ENCODE peak calls at places on chromosome 21, in four cellular contexts. One of them, this sample, is unnamed.

GRCh38 chr21:25161571-25161970 is 445.7 kb downstream of the MRPL39 start:
- DNase-seq in psoas muscle: no peak
- DNase-seq in tibial nerve: no peak
- DNase-seq in cardiac fibroblast: no peak
- DNase-seq in this sample: no peak

GRCh38 chr21:16154961-16155360 is 425.2 kb downstream of the USP25 start:
- DNase-seq in psoas muscle: no peak
- DNase-seq in tibial nerve: no peak
- DNase-seq in cardiac fibroblast: no peak
- DNase-seq in this sample: no peak

GRCh38 chr21:26776320-26777021 is 68.7 kb downstream of the ADAMTS1 start:
- DNase-seq in psoas muscle: no peak
- DNase-seq in tibial nerve: no peak
- DNase-seq in cardiac fibroblast: peak
- DNase-seq in this sample: no peak

GRCh38 chr21:45417951-45418300 is 13.0 kb downstream of the COL18A1 start:
- DNase-seq in psoas muscle: peak
- DNase-seq in tibial nerve: no peak
- DNase-seq in cardiac fibroblast: no peak
- DNase-seq in this sample: no peak

GRCh38 chr21:16117331-16117730 is 387.5 kb downstream of the USP25 start:
- DNase-seq in psoas muscle: no peak
- DNase-seq in tibial nerve: no peak
- DNase-seq in cardiac fibroblast: peak
- DNase-seq in this sample: no peak

GRCh38 chr21:34805157-34805556 is 136.4 kb downstream of the CLIC6 start:
- DNase-seq in psoas muscle: no peak
- DNase-seq in tibial nerve: no peak
- DNase-seq in cardiac fibroblast: no peak
- DNase-seq in this sample: no peak

GRCh38 chr21:39430457-39430856 is 15.1 kb downstream of the LCA5L start:
- DNase-seq in psoas muscle: no peak
- DNase-seq in tibial nerve: no peak
- DNase-seq in cardiac fibroblast: no peak
- DNase-seq in this sample: no peak

GRCh38 chr21:40204956-40205355 is 337.7 kb downstream of the PCP4 start:
- DNase-seq in psoas muscle: no peak
- DNase-seq in tibial nerve: no peak
- DNase-seq in cardiac fibroblast: no peak
- DNase-seq in this sample: no peak

GRCh38 chr21:42847051-42847707 is 32.2 kb downstream of the WDR4 start:
- DNase-seq in psoas muscle: peak
- DNase-seq in tibial nerve: no peak
- DNase-seq in cardiac fibroblast: no peak
- DNase-seq in this sample: peak

GRCh38 chr21:15221799-15222386 is 157.1 kb upstream of the NRIP1 start:
- DNase-seq in psoas muscle: peak
- DNase-seq in tibial nerve: no peak
- DNase-seq in cardiac fibroblast: peak
- DNase-seq in this sample: no peak

GRCh38 chr21:29299906-29300546 is 1.3 kb downstream of the BACH1 start:
- DNase-seq in psoas muscle: peak
- DNase-seq in tibial nerve: no peak
- DNase-seq in cardiac fibroblast: peak
- DNase-seq in this sample: no peak

GRCh38 chr21:45255381-45256020 is 32.2 kb downstream of the POFUT2 start:
- DNase-seq in psoas muscle: peak
- DNase-seq in tibial nerve: no peak
- DNase-seq in cardiac fibroblast: no peak
- DNase-seq in this sample: no peak

GRCh38 chr21:29322570-29322957 is 23.8 kb downstream of the BACH1 start:
- DNase-seq in psoas muscle: no peak
- DNase-seq in tibial nerve: no peak
- DNase-seq in cardiac fibroblast: no peak
- DNase-seq in this sample: no peak

GRCh38 chr21:16305686-16306085 is 575.9 kb downstream of the USP25 start:
- DNase-seq in psoas muscle: peak
- DNase-seq in tibial nerve: no peak
- DNase-seq in cardiac fibroblast: peak
- DNase-seq in this sample: peak

GRCh38 chr21:23743821-23744220 is 1863.5 kb downstream of the MRPL39 start:
- DNase-seq in psoas muscle: no peak
- DNase-seq in tibial nerve: no peak
- DNase-seq in cardiac fibroblast: no peak
- DNase-seq in this sample: no peak

GRCh38 chr21:46069719-46070279 is 28.1 kb upstream of the COL6A2 start:
- DNase-seq in psoas muscle: peak
- DNase-seq in tibial nerve: no peak
- DNase-seq in cardiac fibroblast: no peak
- DNase-seq in this sample: peak

GRCh38 chr21:45336870-45337269 is 49.2 kb upstream of the POFUT2 start:
- DNase-seq in psoas muscle: peak
- DNase-seq in tibial nerve: no peak
- DNase-seq in cardiac fibroblast: no peak
- DNase-seq in this sample: peak

GRCh38 chr21:33374080-33374873 is 28.9 kb upstream of the IFNGR2 start:
- DNase-seq in psoas muscle: no peak
- DNase-seq in tibial nerve: no peak
- DNase-seq in cardiac fibroblast: peak
- DNase-seq in this sample: peak

GRCh38 chr21:21052672-21053071 is 54.5 kb downstream of the NCAM2 start:
- DNase-seq in psoas muscle: no peak
- DNase-seq in tibial nerve: no peak
- DNase-seq in cardiac fibroblast: no peak
- DNase-seq in this sample: no peak

GRCh38 chr21:39969691-39970364 is 102.6 kb downstream of the PCP4 start:
- DNase-seq in psoas muscle: no peak
- DNase-seq in tibial nerve: no peak
- DNase-seq in cardiac fibroblast: no peak
- DNase-seq in this sample: no peak

GRCh38 chr21:26884436-26884835 is 39.2 kb upstream of the ADAMTS1 start:
- DNase-seq in psoas muscle: no peak
- DNase-seq in tibial nerve: no peak
- DNase-seq in cardiac fibroblast: no peak
- DNase-seq in this sample: no peak

GRCh38 chr21:25500598-25500997 is 106.7 kb downstream of the MRPL39 start:
- DNase-seq in psoas muscle: no peak
- DNase-seq in tibial nerve: no peak
- DNase-seq in cardiac fibroblast: no peak
- DNase-seq in this sample: no peak

GRCh38 chr21:29377266-29377665 is 78.5 kb downstream of the BACH1 start:
- DNase-seq in psoas muscle: no peak
- DNase-seq in tibial nerve: no peak
- DNase-seq in cardiac fibroblast: no peak
- DNase-seq in this sample: no peak

GRCh38 chr21:46552274-46552673 is 52.6 kb downstream of the S100B start:
- DNase-seq in psoas muscle: no peak
- DNase-seq in tibial nerve: no peak
- DNase-seq in cardiac fibroblast: no peak
- DNase-seq in this sample: no peak

GRCh38 chr21:24118738-24119470 is 1488.4 kb downstream of the MRPL39 start:
- DNase-seq in psoas muscle: no peak
- DNase-seq in tibial nerve: no peak
- DNase-seq in cardiac fibroblast: peak
- DNase-seq in this sample: no peak

GRCh38 chr21:25283720-25284119 is 323.6 kb downstream of the MRPL39 start:
- DNase-seq in psoas muscle: no peak
- DNase-seq in tibial nerve: no peak
- DNase-seq in cardiac fibroblast: peak
- DNase-seq in this sample: no peak

GRCh38 chr21:34187935-34188334 is 114.6 kb downstream of the MRPS6 start:
- DNase-seq in psoas muscle: peak
- DNase-seq in tibial nerve: no peak
- DNase-seq in cardiac fibroblast: no peak
- DNase-seq in this sample: no peak

GRCh38 chr21:46112731-46113215 is 14.9 kb downstream of the COL6A2 start:
- DNase-seq in psoas muscle: peak
- DNase-seq in tibial nerve: peak
- DNase-seq in cardiac fibroblast: no peak
- DNase-seq in this sample: no peak

GRCh38 chr21:31659286-31660133 is at the start of gene SOD1:
- DNase-seq in psoas muscle: peak
- DNase-seq in tibial nerve: peak
- DNase-seq in cardiac fibroblast: peak
- DNase-seq in this sample: peak
- TF ChIP-seq CTCF in psoas muscle: peak
- TF ChIP-seq CTCF in tibial nerve: peak
- TF ChIP-seq CTCF in cardiac fibroblast: no peak
- TF ChIP-seq CTCF in this sample: peak

DNA sequence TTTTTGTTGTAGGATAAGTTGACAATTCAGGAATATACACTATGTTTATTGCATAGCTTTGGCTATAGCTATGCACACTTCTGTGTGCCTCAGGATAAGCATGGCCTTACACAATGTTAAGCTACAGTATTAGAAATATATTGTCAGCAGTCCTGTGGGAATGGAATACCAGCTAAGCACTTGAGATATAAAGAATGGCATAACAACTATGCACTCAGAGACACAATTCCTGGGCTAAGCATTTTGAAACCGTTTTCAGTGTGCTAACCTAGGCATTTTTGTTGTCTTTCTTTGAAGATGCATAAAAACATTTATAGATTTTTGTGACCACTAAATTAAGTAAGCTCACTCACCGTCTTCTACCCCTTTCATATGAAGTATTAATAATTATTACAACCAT is 46.8 kb downstream of the TMPRSS15 start:
- DNase-seq in psoas muscle: no peak
- DNase-seq in tibial nerve: no peak
- DNase-seq in cardiac fibroblast: no peak
- DNase-seq in this sample: no peak
- H3K4me3 ChIP-seq in psoas muscle: no peak
- H3K4me3 ChIP-seq in tibial nerve: no peak
- H3K4me3 ChIP-seq in cardiac fibroblast: no peak
- H3K4me3 ChIP-seq in this sample: no peak

GRCh38 chr21:41407541-41408460 is 18.2 kb upstream of the MX1 start:
- DNase-seq in psoas muscle: no peak
- DNase-seq in tibial nerve: no peak
- DNase-seq in cardiac fibroblast: no peak
- DNase-seq in this sample: no peak

GRCh38 chr21:41410361-41410760 is 15.7 kb upstream of the MX1 start:
- DNase-seq in psoas muscle: no peak
- DNase-seq in tibial nerve: no peak
- DNase-seq in cardiac fibroblast: no peak
- DNase-seq in this sample: no peak

GRCh38 chr21:41406340-41406739 is 19.7 kb upstream of the MX1 start:
- DNase-seq in psoas muscle: no peak
- DNase-seq in tibial nerve: no peak
- DNase-seq in cardiac fibroblast: no peak
- DNase-seq in this sample: no peak

GRCh38 chr21:41410767-41411448 is 15.1 kb upstream of the MX1 start:
- DNase-seq in psoas muscle: no peak
- DNase-seq in tibial nerve: no peak
- DNase-seq in cardiac fibroblast: no peak
- DNase-seq in this sample: no peak

DNA sequence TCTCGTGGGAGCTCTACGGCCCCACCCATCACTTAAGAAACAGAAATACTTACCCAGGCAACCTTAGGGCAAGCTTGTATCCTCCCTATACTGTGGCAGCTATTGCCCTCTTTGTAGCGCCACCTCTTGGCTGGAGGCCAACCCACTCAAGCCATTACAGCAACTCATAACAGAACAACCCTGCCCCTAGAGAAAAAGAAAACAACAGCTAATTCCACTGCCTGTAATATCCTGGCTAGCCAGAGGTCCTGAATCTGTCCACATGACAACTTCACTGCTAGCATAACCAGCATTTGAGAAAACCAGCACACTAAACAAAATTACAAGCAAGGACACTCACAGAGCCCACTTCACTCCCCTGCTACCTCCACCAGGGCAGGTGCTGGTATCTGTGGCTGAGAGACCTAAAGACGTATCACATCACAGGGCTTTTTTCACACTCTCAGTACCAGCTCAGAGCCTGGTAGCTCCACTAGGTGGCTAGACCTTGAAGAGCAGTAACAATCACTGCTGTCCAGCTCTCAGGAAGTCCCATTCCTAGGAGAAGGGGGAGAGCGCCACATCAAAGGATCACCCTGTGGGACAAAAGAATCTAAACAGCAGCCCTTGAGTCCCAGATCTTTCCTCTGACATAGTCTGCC is 14.5 kb upstream of the MX1 start:
- DNase-seq in psoas muscle: no peak
- DNase-seq in tibial nerve: no peak
- DNase-seq in cardiac fibroblast: peak
- DNase-seq in this sample: no peak
- TF ChIP-seq CTCF in psoas muscle: peak
- TF ChIP-seq CTCF in tibial nerve: no peak
- TF ChIP-seq CTCF in cardiac fibroblast: no peak
- TF ChIP-seq CTCF in this sample: no peak

DNA sequence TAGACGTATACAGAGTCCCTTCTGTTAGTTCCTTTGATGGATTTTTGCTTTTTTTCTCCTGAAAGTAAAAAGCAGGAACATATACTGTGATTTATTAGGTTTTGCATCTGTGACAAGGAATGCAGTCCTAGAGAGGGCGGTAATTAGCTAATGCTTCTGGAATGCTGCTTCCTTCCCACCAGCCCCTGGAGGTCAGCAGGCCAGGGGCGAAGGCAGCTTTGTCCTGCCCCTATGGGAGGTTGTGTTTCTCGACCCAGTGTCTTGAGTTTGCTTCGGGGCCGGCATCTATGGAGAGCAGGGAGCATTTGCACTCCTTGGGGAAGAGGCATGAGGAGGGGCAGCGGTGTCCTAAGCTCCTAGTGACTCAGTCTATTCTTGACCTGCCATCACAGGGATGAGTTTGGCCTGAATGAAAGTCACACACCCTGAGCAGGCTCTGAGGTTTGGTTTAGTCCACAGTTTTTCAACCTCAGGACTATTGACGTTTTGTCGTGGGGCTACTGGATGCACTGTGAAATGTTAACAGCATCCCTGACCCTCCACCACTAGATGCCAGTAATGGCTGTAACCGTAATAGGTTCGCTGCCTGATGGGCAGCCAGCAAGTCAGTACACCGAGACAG is 85.0 kb upstream of the KCNJ15 start:
- DNase-seq in psoas muscle: no peak
- DNase-seq in tibial nerve: no peak
- DNase-seq in cardiac fibroblast: peak
- DNase-seq in this sample: no peak
- H3K4me3 ChIP-seq in psoas muscle: no peak
- H3K4me3 ChIP-seq in tibial nerve: no peak
- H3K4me3 ChIP-seq in cardiac fibroblast: no peak
- H3K4me3 ChIP-seq in this sample: no peak

This sample was measured in ovary.